ENCODE peak calls at places on chromosomes 6 and 20, in four cellular contexts. U is dermis microvascular lymphatic vessel endothelial cell; X is left cardiac atrium; S is stimulated activated CD4-positive, alpha-beta T cell treated with anti-CD3 and anti-CD28 coated beads, Interleukin-4, amount 100 ng/mL, for 24 hours. O is an unnamed sample.

GRCh38 chr6:3868544-3868943 is 19.4 kb downstream of the FAM50B start:
- DNase-seq in S (no peak), U (no peak), X (no peak), O (no peak)

GRCh38 chr20:47926731-47927130 is 141.4 kb upstream of the SULF2 start:
- DNase-seq in S (no peak), U (no peak), X (no peak), O (no peak)

GRCh38 chr6:46186583-46186982 is 15.8 kb upstream of the ENPP5 start:
- DNase-seq in S (no peak), X (no peak), U (no peak), O (no peak)

GRCh38 chr6:102114402-102114801 is 720.9 kb downstream of the GRIK2 start:
- DNase-seq in S (no peak), X (no peak), U (no peak), O (no peak)

GRCh38 chr6:53961679-53962370 is 149.4 kb upstream of the MLIP start:
- DNase-seq in U (no peak), S (no peak), X (no peak), O (no peak)

GRCh38 chr6:39128106-39128505 is 13.1 kb upstream of the SAYSD1 start:
- DNase-seq in S (no peak), U (no peak), X (no peak), O (no peak)

GRCh38 chr6:107345398-107345797 is 114.0 kb downstream of the PDSS2 start:
- DNase-seq in X (no peak), S (no peak), U (peak), O (no peak)

GRCh38 chr6:151690768-151691562 is 116.5 kb upstream of the ESR1 start:
- DNase-seq in X (no peak), U (no peak), S (peak), O (no peak)

GRCh38 chr6:41416165-41416837 is 80.9 kb downstream of the NCR2 start:
- DNase-seq in U (no peak), X (no peak), S (no peak), O (no peak)

GRCh38 chr6:65818576-65818975 is 111.5 kb upstream of the EYS start:
- DNase-seq in X (no peak), U (no peak), S (no peak), O (no peak)

GRCh38 chr6:25193865-25194679 is 85.1 kb upstream of the CARMIL1 start:
- DNase-seq in X (no peak), S (no peak), U (no peak), O (peak)

GRCh38 chr6:151773382-151773781 is 34.1 kb upstream of the ESR1 start:
- DNase-seq in X (no peak), U (no peak), S (no peak), O (no peak)

GRCh38 chr6:128517124-128517523 is 3.3 kb downstream of the PTPRK start:
- DNase-seq in U (no peak), S (no peak), X (no peak), O (no peak)

GRCh38 chr6:108193835-108194234 is 28.0 kb downstream of the NR2E1 start:
- DNase-seq in X (no peak), U (no peak), S (no peak), O (no peak)

GRCh38 chr6:33833599-33833998 is 29.8 kb upstream of the MLN start:
- DNase-seq in X (no peak), S (no peak), U (no peak), O (no peak)

GRCh38 chr20:40431112-40431511 is 257.9 kb downstream of the MAFB start:
- DNase-seq in S (no peak), U (no peak), X (no peak), O (no peak)

GRCh38 chr6:108968325-108968724 is 120.1 kb downstream of the ARMC2 start:
- DNase-seq in X (no peak), S (no peak), U (no peak), O (no peak)

GRCh38 chr20:21607971-21608735 is 94.3 kb upstream of the NKX2-2 start:
- DNase-seq in X (peak), U (peak), S (no peak), O (peak)